ENCODE peak calls at places on chromosomes 16 and 17, in six cellular contexts. One of them, this sample, is unnamed.

GRCh38 chr17:15377608-15378007 is 36.2 kb upstream of the TEKT3 start:
- DNase-seq in breast epithelium: no peak
- DNase-seq in vagina: peak
- DNase-seq in prostate gland: no peak
- DNase-seq in sigmoid colon: no peak
- DNase-seq in upper lobe of left lung: no peak
- DNase-seq in this sample: no peak

GRCh38 chr17:9859781-9860180 is 34.1 kb downstream of the GLP2R start:
- DNase-seq in breast epithelium: no peak
- DNase-seq in vagina: peak
- DNase-seq in prostate gland: no peak
- DNase-seq in sigmoid colon: no peak
- DNase-seq in upper lobe of left lung: no peak
- DNase-seq in this sample: no peak

GRCh38 chr17:50931003-50931878 is 65.1 kb upstream of the TOB1 start:
- DNase-seq in breast epithelium: no peak
- DNase-seq in vagina: no peak
- DNase-seq in prostate gland: peak
- DNase-seq in sigmoid colon: peak
- DNase-seq in upper lobe of left lung: peak
- DNase-seq in this sample: peak

GRCh38 chr17:61411114-61411943 is 11.7 kb downstream of the TBX2 start:
- DNase-seq in breast epithelium: peak
- DNase-seq in vagina: peak
- DNase-seq in prostate gland: peak
- DNase-seq in sigmoid colon: peak
- DNase-seq in upper lobe of left lung: peak
- DNase-seq in this sample: peak

GRCh38 chr17:79741751-79742588 is 11.2 kb downstream of the ENPP7 start:
- DNase-seq in breast epithelium: peak
- DNase-seq in vagina: no peak
- DNase-seq in prostate gland: peak
- DNase-seq in sigmoid colon: peak
- DNase-seq in upper lobe of left lung: peak
- DNase-seq in this sample: peak

GRCh38 chr16:24610421-24610765 is 71.0 kb downstream of the RBBP6 start:
- DNase-seq in breast epithelium: no peak
- DNase-seq in vagina: no peak
- DNase-seq in prostate gland: no peak
- DNase-seq in sigmoid colon: no peak
- DNase-seq in upper lobe of left lung: peak
- DNase-seq in this sample: peak

GRCh38 chr16:53991181-53992056 is 287.5 kb downstream of the FTO start:
- DNase-seq in breast epithelium: no peak
- DNase-seq in vagina: no peak
- DNase-seq in prostate gland: peak
- DNase-seq in sigmoid colon: no peak
- DNase-seq in upper lobe of left lung: no peak
- DNase-seq in this sample: no peak

GRCh38 chr17:61139219-61139618 is 260.4 kb upstream of the TBX2 start:
- DNase-seq in breast epithelium: peak
- DNase-seq in vagina: no peak
- DNase-seq in prostate gland: no peak
- DNase-seq in sigmoid colon: no peak
- DNase-seq in upper lobe of left lung: no peak
- DNase-seq in this sample: peak

GRCh38 chr16:12907670-12908233 is 6.4 kb downstream of the SHISA9 start:
- DNase-seq in breast epithelium: no peak
- DNase-seq in vagina: no peak
- DNase-seq in prostate gland: no peak
- DNase-seq in sigmoid colon: no peak
- DNase-seq in upper lobe of left lung: no peak
- DNase-seq in this sample: no peak

GRCh38 chr17:70702683-70703255 is 533.4 kb downstream of the KCNJ2 start:
- DNase-seq in breast epithelium: no peak
- DNase-seq in vagina: no peak
- DNase-seq in prostate gland: no peak
- DNase-seq in sigmoid colon: no peak
- DNase-seq in upper lobe of left lung: no peak
- DNase-seq in this sample: no peak

GRCh38 chr16:1371054-1371978 is 19.6 kb downstream of the GNPTG start:
- DNase-seq in breast epithelium: no peak
- DNase-seq in vagina: no peak
- DNase-seq in prostate gland: no peak
- DNase-seq in sigmoid colon: no peak
- DNase-seq in upper lobe of left lung: peak
- DNase-seq in this sample: no peak

GRCh38 chr16:13909872-13910303 is 10.1 kb upstream of the ERCC4 start:
- DNase-seq in breast epithelium: peak
- DNase-seq in vagina: no peak
- DNase-seq in prostate gland: peak
- DNase-seq in sigmoid colon: peak
- DNase-seq in upper lobe of left lung: no peak
- DNase-seq in this sample: no peak

GRCh38 chr16:5060073-5060641 is 5.6 kb downstream of the C16orf89 start:
- DNase-seq in breast epithelium: no peak
- DNase-seq in vagina: no peak
- DNase-seq in prostate gland: no peak
- DNase-seq in sigmoid colon: peak
- DNase-seq in upper lobe of left lung: no peak
- DNase-seq in this sample: no peak

GRCh38 chr17:43018008-43018853 is 4.0 kb downstream of the VAT1 start:
- DNase-seq in breast epithelium: no peak
- DNase-seq in vagina: no peak
- DNase-seq in prostate gland: no peak
- DNase-seq in sigmoid colon: no peak
- DNase-seq in upper lobe of left lung: no peak
- DNase-seq in this sample: no peak

GRCh38 chr17:39929657-39930407 is 2.3 kb downstream of the LRRC3C start:
- DNase-seq in breast epithelium: no peak
- DNase-seq in vagina: no peak
- DNase-seq in prostate gland: no peak
- DNase-seq in sigmoid colon: no peak
- DNase-seq in upper lobe of left lung: no peak
- DNase-seq in this sample: no peak

GRCh38 chr17:28957992-28958355 is 6.7 kb upstream of the PHF12 start:
- DNase-seq in breast epithelium: no peak
- DNase-seq in vagina: no peak
- DNase-seq in prostate gland: no peak
- DNase-seq in sigmoid colon: peak
- DNase-seq in upper lobe of left lung: no peak
- DNase-seq in this sample: no peak

GRCh38 chr16:79795556-79795955 is 195.0 kb upstream of the MAF start:
- DNase-seq in breast epithelium: no peak
- DNase-seq in vagina: no peak
- DNase-seq in prostate gland: no peak
- DNase-seq in sigmoid colon: no peak
- DNase-seq in upper lobe of left lung: no peak
- DNase-seq in this sample: no peak

GRCh38 chr16:88703486-88704309 is 2.5 kb downstream of the RNF166 start:
- DNase-seq in breast epithelium: peak
- DNase-seq in vagina: no peak
- DNase-seq in prostate gland: no peak
- DNase-seq in sigmoid colon: no peak
- DNase-seq in upper lobe of left lung: peak
- DNase-seq in this sample: peak

GRCh38 chr17:48600244-48601098 is 4.3 kb downstream of the HOXB6 start:
- DNase-seq in breast epithelium: no peak
- DNase-seq in vagina: no peak
- DNase-seq in prostate gland: no peak
- DNase-seq in sigmoid colon: no peak
- DNase-seq in upper lobe of left lung: no peak
- DNase-seq in this sample: peak

GRCh38 chr16:89821438-89822187 is 5.2 kb upstream of the FANCA start:
- DNase-seq in breast epithelium: no peak
- DNase-seq in vagina: no peak
- DNase-seq in prostate gland: no peak
- DNase-seq in sigmoid colon: no peak
- DNase-seq in upper lobe of left lung: no peak
- DNase-seq in this sample: no peak

GRCh38 chr17:6555331-6556120 is 829 bp downstream of the PITPNM3 start:
- DNase-seq in breast epithelium: no peak
- DNase-seq in vagina: no peak
- DNase-seq in prostate gland: peak
- DNase-seq in sigmoid colon: no peak
- DNase-seq in upper lobe of left lung: peak
- DNase-seq in this sample: peak

GRCh38 chr17:50765454-50766221 is 1.7 kb downstream of the ANKRD40CL start:
- DNase-seq in breast epithelium: no peak
- DNase-seq in vagina: no peak
- DNase-seq in prostate gland: no peak
- DNase-seq in sigmoid colon: no peak
- DNase-seq in upper lobe of left lung: no peak
- DNase-seq in this sample: peak

GRCh38 chr16:19497181-19497580 is 24.7 kb downstream of the GDE1 start:
- DNase-seq in breast epithelium: no peak
- DNase-seq in vagina: no peak
- DNase-seq in prostate gland: no peak
- DNase-seq in sigmoid colon: no peak
- DNase-seq in upper lobe of left lung: no peak
- DNase-seq in this sample: no peak

GRCh38 chr17:5050281-5050680 is 15.1 kb upstream of the SLC52A1 start:
- DNase-seq in breast epithelium: no peak
- DNase-seq in vagina: no peak
- DNase-seq in prostate gland: no peak
- DNase-seq in sigmoid colon: no peak
- DNase-seq in upper lobe of left lung: no peak
- DNase-seq in this sample: no peak

GRCh38 chr17:40553694-40554534 is 11.4 kb downstream of the CCR7 start:
- DNase-seq in breast epithelium: peak
- DNase-seq in vagina: peak
- DNase-seq in prostate gland: no peak
- DNase-seq in sigmoid colon: peak
- DNase-seq in upper lobe of left lung: peak
- DNase-seq in this sample: no peak

GRCh38 chr17:75272848-75273184 is 1.8 kb upstream of the MIF4GD start:
- DNase-seq in breast epithelium: no peak
- DNase-seq in vagina: no peak
- DNase-seq in prostate gland: no peak
- DNase-seq in sigmoid colon: no peak
- DNase-seq in upper lobe of left lung: no peak
- DNase-seq in this sample: no peak

GRCh38 chr17:18961634-18962493 is 9.9 kb downstream of the SLC5A10 start:
- DNase-seq in breast epithelium: no peak
- DNase-seq in vagina: no peak
- DNase-seq in prostate gland: no peak
- DNase-seq in sigmoid colon: no peak
- DNase-seq in upper lobe of left lung: no peak
- DNase-seq in this sample: no peak

GRCh38 chr16:7331997-7332396 is 648 bp upstream of the RBFOX1 start:
- DNase-seq in breast epithelium: no peak
- DNase-seq in vagina: no peak
- DNase-seq in prostate gland: no peak
- DNase-seq in sigmoid colon: no peak
- DNase-seq in upper lobe of left lung: no peak
- DNase-seq in this sample: no peak

GRCh38 chr17:83101805-83102480 is 22.5 kb downstream of the METRNL start:
- DNase-seq in breast epithelium: no peak
- DNase-seq in vagina: no peak
- DNase-seq in prostate gland: no peak
- DNase-seq in sigmoid colon: no peak
- DNase-seq in upper lobe of left lung: peak
- DNase-seq in this sample: peak

GRCh38 chr16:49663081-49664057 is 192.5 kb downstream of the ZNF423 start:
- DNase-seq in breast epithelium: no peak
- DNase-seq in vagina: no peak
- DNase-seq in prostate gland: no peak
- DNase-seq in sigmoid colon: no peak
- DNase-seq in upper lobe of left lung: no peak
- DNase-seq in this sample: peak

GRCh38 chr16:21183995-21184394 is 25.5 kb downstream of the LDAF1 start:
- DNase-seq in breast epithelium: no peak
- DNase-seq in vagina: no peak
- DNase-seq in prostate gland: no peak
- DNase-seq in sigmoid colon: no peak
- DNase-seq in upper lobe of left lung: no peak
- DNase-seq in this sample: no peak

GRCh38 chr16:52553322-52553721 is 6.4 kb upstream of the TOX3 start:
- DNase-seq in breast epithelium: no peak
- DNase-seq in vagina: no peak
- DNase-seq in prostate gland: no peak
- DNase-seq in sigmoid colon: no peak
- DNase-seq in upper lobe of left lung: no peak
- DNase-seq in this sample: no peak
- TF ChIP-seq CTCF in breast epithelium: no peak
- TF ChIP-seq CTCF in vagina: no peak
- TF ChIP-seq CTCF in prostate gland: no peak
- TF ChIP-seq CTCF in sigmoid colon: no peak
- TF ChIP-seq CTCF in upper lobe of left lung: no peak
- TF ChIP-seq CTCF in this sample: no peak

GRCh38 chr16:56688762-56689161 is 6.5 kb downstream of the MT1X start:
- DNase-seq in breast epithelium: no peak
- DNase-seq in vagina: no peak
- DNase-seq in prostate gland: no peak
- DNase-seq in sigmoid colon: no peak
- DNase-seq in upper lobe of left lung: no peak
- DNase-seq in this sample: no peak
- TF ChIP-seq POLR2AphosphoS5 in breast epithelium: no peak
- TF ChIP-seq POLR2AphosphoS5 in vagina: no peak
- TF ChIP-seq POLR2AphosphoS5 in prostate gland: no peak
- TF ChIP-seq POLR2AphosphoS5 in sigmoid colon: no peak
- TF ChIP-seq POLR2AphosphoS5 in upper lobe of left lung: no peak
- TF ChIP-seq POLR2AphosphoS5 in this sample: no peak

GRCh38 chr17:68515238-68515637 is 3.0 kb downstream of the PRKAR1A start:
- DNase-seq in breast epithelium: no peak
- DNase-seq in vagina: no peak
- DNase-seq in prostate gland: no peak
- DNase-seq in sigmoid colon: no peak
- DNase-seq in upper lobe of left lung: peak
- DNase-seq in this sample: no peak
- H3K4me3 ChIP-seq in breast epithelium: no peak
- H3K4me3 ChIP-seq in vagina: peak
- H3K4me3 ChIP-seq in prostate gland: no peak
- H3K4me3 ChIP-seq in sigmoid colon: no peak
- H3K4me3 ChIP-seq in upper lobe of left lung: peak
- H3K4me3 ChIP-seq in this sample: no peak

GRCh38 chr17:74211929-74212261 is 1.5 kb upstream of the TTYH2 start:
- DNase-seq in breast epithelium: no peak
- DNase-seq in vagina: no peak
- DNase-seq in prostate gland: no peak
- DNase-seq in sigmoid colon: no peak
- DNase-seq in upper lobe of left lung: no peak
- DNase-seq in this sample: no peak

GRCh38 chr17:74213897-74214386 is 571 bp downstream of the TTYH2 start:
- DNase-seq in breast epithelium: no peak
- DNase-seq in vagina: no peak
- DNase-seq in prostate gland: no peak
- DNase-seq in sigmoid colon: peak
- DNase-seq in upper lobe of left lung: no peak
- DNase-seq in this sample: peak

GRCh38 chr17:74214642-74215331 is 1.4 kb downstream of the TTYH2 start:
- DNase-seq in breast epithelium: no peak
- DNase-seq in vagina: no peak
- DNase-seq in prostate gland: no peak
- DNase-seq in sigmoid colon: no peak
- DNase-seq in upper lobe of left lung: no peak
- DNase-seq in this sample: no peak

GRCh38 chr17:74212262-74212912 is 984 bp upstream of the TTYH2 start:
- DNase-seq in breast epithelium: no peak
- DNase-seq in vagina: no peak
- DNase-seq in prostate gland: no peak
- DNase-seq in sigmoid colon: peak
- DNase-seq in upper lobe of left lung: no peak
- DNase-seq in this sample: peak

GRCh38 chr17:74212913-74213791 is at the start of gene TTYH2:
- DNase-seq in breast epithelium: peak
- DNase-seq in vagina: no peak
- DNase-seq in prostate gland: peak
- DNase-seq in sigmoid colon: peak
- DNase-seq in upper lobe of left lung: peak
- DNase-seq in this sample: peak
- TF ChIP-seq CTCF in breast epithelium: no peak
- TF ChIP-seq CTCF in vagina: peak
- TF ChIP-seq CTCF in prostate gland: no peak
- TF ChIP-seq CTCF in sigmoid colon: peak
- TF ChIP-seq CTCF in upper lobe of left lung: peak
- TF ChIP-seq CTCF in this sample: peak